ENCODE peak calls at places on chromosomes 3 and 15, in six cellular contexts. S is A549, H is HepG2, C is GM12878, R is K562, T is H1. Y is an unnamed sample.
A peak's percentile ranks its signal among the peaks of the same experiment; 100 is the strongest.

GRCh38 chr3:42980909-42981308 is 1.8 kb downstream of the GASK1A start:
- DNase-seq in S (no peak), H (no peak), C (no peak), R (no peak), T (no peak), Y (no peak)

GRCh38 chr3:171526869-171527268 is 66.7 kb upstream of the TNIK start:
- DNase-seq in S (no peak), H (peak; percentile 28), C (no peak), R (no peak), T (no peak), Y (no peak)

GRCh38 chr3:65402597-65402996 is 636.1 kb downstream of the MAGI1 start:
- DNase-seq in S (peak; percentile 36), H (no peak), C (no peak), R (no peak), T (no peak), Y (no peak)

GRCh38 chr15:100663066-100663465 is 60.7 kb downstream of the ASB7 start:
- DNase-seq in S (peak; percentile 48), H (no peak), C (no peak), R (peak; percentile 21), T (peak; percentile 65), Y (peak; percentile 64)

GRCh38 chr3:127226946-127227842 is 34.3 kb downstream of the PRR23E start:
- DNase-seq in S (peak; percentile 4), H (peak; percentile 7), C (no peak), R (peak; percentile 16), T (no peak), Y (no peak)

GRCh38 chr3:183555541-183556081 is at the start of gene KLHL6:
- DNase-seq in S (no peak), H (no peak), C (peak; percentile 64), R (no peak), T (no peak), Y (no peak)

GRCh38 chr3:136181741-136182140 is 14.4 kb downstream of the MSL2 start:
- DNase-seq in S (no peak), H (no peak), C (no peak), R (no peak), T (no peak), Y (no peak)

GRCh38 chr3:42819351-42819965 is 10.2 kb downstream of the ACKR2 start:
- DNase-seq in S (no peak), H (peak; percentile 78), C (no peak), R (peak; percentile 43), T (peak; percentile 55), Y (peak; percentile 54)

GRCh38 chr15:68503791-68504720 is 72.1 kb upstream of the ITGA11 start:
- DNase-seq in S (no peak), H (no peak), C (no peak), R (no peak), T (peak; percentile 41), Y (no peak)

GRCh38 chr3:64187065-64187959 is 38.0 kb downstream of the PRICKLE2 start:
- DNase-seq in S (peak; percentile 88), H (peak; percentile 64), C (no peak), R (no peak), T (no peak), Y (no peak)

GRCh38 chr3:8954938-8955763 is 8.1 kb downstream of the RAD18 start:
- DNase-seq in S (no peak), H (no peak), C (peak; percentile 56), R (no peak), T (no peak), Y (no peak)

GRCh38 chr15:90001062-90001682 is at the start of gene ZNF710:
- DNase-seq in S (peak; percentile 58), H (no peak), C (no peak), R (peak; percentile 80), T (peak; percentile 74), Y (peak; percentile 91)

GRCh38 chr3:4561661-4562060 is 68.5 kb downstream of the ITPR1 start:
- DNase-seq in S (no peak), H (peak; percentile 53), C (no peak), R (no peak), T (no peak), Y (no peak)

GRCh38 chr3:133996996-133997395 is 32.7 kb downstream of the SLCO2A1 start:
- DNase-seq in S (no peak), H (no peak), C (no peak), R (no peak), T (no peak), Y (no peak)

GRCh38 chr3:133997871-133998635 is 31.7 kb downstream of the SLCO2A1 start:
- DNase-seq in S (no peak), H (no peak), C (no peak), R (no peak), T (no peak), Y (no peak)

GRCh38 chr3:133999891-134000685 is 29.6 kb downstream of the SLCO2A1 start:
- DNase-seq in S (no peak), H (no peak), C (no peak), R (no peak), T (no peak), Y (no peak)

GRCh38 chr3:134001251-134001650 is 28.5 kb downstream of the SLCO2A1 start:
- DNase-seq in S (no peak), H (no peak), C (no peak), R (no peak), T (no peak), Y (no peak)

DNA sequence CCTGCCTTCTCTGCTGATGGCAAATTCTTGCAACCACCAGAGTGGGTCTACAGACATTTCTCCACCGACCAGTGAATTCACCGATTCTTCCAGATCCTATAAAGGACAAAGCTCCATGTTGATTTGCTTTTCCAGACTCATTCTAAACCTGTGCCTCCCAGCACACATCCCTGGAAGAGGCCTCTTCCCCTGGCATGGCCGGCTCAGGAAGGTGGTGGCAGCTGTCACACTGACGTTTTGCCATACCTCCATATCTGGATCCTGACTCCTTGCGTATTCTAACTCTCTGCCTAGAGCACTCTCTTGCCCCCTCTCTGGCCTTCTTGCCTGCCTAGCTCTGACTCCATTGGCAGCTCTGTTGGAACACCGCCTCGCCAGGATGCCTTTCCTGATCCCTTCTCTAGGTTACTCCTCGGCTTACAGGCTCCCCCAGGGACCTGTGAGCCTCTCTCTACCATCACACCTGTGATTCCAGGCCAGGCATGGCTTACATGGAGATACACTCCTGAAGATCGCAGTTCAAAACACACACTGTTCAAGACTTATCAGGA is 31.0 kb downstream of the SLCO2A1 start:
- DNase-seq in S (no peak), H (no peak), C (no peak), R (no peak), T (no peak), Y (no peak)
- TF ChIP-seq CHD2 in S (no peak), H (no peak), C (no peak), R (no peak), T (no peak), Y (no peak)

GRCh38 chr3:17500618-17501017 is 241.8 kb downstream of the TBC1D5 start:
- DNase-seq in S (no peak), H (no peak), C (no peak), R (no peak), T (no peak), Y (no peak)
- TF ChIP-seq CHD2 in S (no peak), H (no peak), C (no peak), R (no peak), T (no peak), Y (no peak)

GRCh38 chr15:69782155-69782658 is 315.5 kb downstream of the TLE3 start:
- DNase-seq in S (no peak), H (no peak), C (no peak), R (no peak), T (no peak), Y (no peak)

GRCh38 chr15:69782809-69783208 is 314.9 kb downstream of the TLE3 start:
- DNase-seq in S (no peak), H (peak; percentile 31), C (no peak), R (no peak), T (no peak), Y (no peak)

GRCh38 chr15:69780374-69780773 is 317.3 kb downstream of the TLE3 start:
- DNase-seq in S (no peak), H (no peak), C (no peak), R (no peak), T (no peak), Y (no peak)

GRCh38 chr15:69781411-69782125 is 316.1 kb downstream of the TLE3 start:
- DNase-seq in S (no peak), H (no peak), C (no peak), R (no peak), T (no peak), Y (no peak)

GRCh38 chr15:69780981-69781380 is 316.7 kb downstream of the TLE3 start:
- DNase-seq in S (no peak), H (no peak), C (no peak), R (no peak), T (no peak), Y (no peak)
- TF ChIP-seq CHD2 in S (no peak), H (no peak), C (no peak), R (no peak), T (no peak), Y (no peak)

GRCh38 chr15:98123834-98124233 is 163.3 kb downstream of the ARRDC4 start:
- DNase-seq in S (no peak), H (no peak), C (no peak), R (no peak), T (no peak), Y (no peak)
- TF ChIP-seq CHD2 in S (no peak), H (no peak), C (no peak), R (no peak), T (no peak), Y (no peak)

DNA sequence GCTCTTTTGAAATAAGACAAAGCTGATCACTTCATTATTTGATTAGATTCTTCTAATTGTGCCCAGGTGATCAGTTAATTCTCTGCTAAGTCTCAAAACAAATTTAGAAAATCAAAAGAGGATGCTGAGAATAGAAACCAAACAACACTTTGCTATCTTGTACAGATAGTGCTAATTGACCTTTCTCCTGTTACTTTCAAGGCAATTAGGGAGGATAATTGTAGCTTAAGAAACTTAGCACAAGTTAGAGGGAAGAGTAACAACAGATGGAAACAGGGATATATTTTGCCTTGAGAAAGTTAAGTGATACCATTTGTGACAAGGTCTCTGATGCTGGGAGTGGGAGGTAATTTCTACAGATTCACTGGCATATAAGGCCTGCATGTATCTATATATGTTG is 344.8 kb upstream of the GRM7 start:
- DNase-seq in S (no peak), H (no peak), C (no peak), R (no peak), T (no peak), Y (no peak)
- TF ChIP-seq CHD2 in S (no peak), H (no peak), C (no peak), R (no peak), T (no peak), Y (no peak)

GRCh38 chr15:51576911-51577500 is 45.6 kb downstream of the DMXL2 start:
- DNase-seq in S (no peak), H (no peak), C (no peak), R (no peak), T (no peak), Y (no peak)
- TF ChIP-seq CHD2 in S (no peak), H (no peak), C (no peak), R (no peak), T (no peak), Y (no peak)

GRCh38 chr3:107913671-107914070 is 177.2 kb downstream of the CD47 start:
- DNase-seq in S (no peak), H (no peak), C (no peak), R (no peak), T (no peak), Y (no peak)
- TF ChIP-seq CHD2 in S (no peak), H (no peak), C (no peak), R (no peak), T (no peak), Y (no peak)